ENCODE peak calls at places on chromosomes 5 and 9, in five cellular contexts. Y is epithelial cell of esophagus; O is kidney; G is activated CD8-positive, alpha-beta T cell treated with anti-CD3 and anti-CD28 coated beads for 36 hours; V is PC-3. Q is an unnamed sample.

GRCh38 chr9:121748727-121749546 is 97.5 kb downstream of the DAB2IP start:
- DNase-seq in O (peak; percentile 91), Y (peak; percentile 25), V (no peak), G (peak; percentile 26), Q (no peak)

GRCh38 chr5:488744-489688 is 35.2 kb downstream of the SLC9A3 start:
- DNase-seq in V (no peak), Y (no peak), G (no peak), O (no peak), Q (no peak)

GRCh38 chr5:137278476-137278875 is 220.7 kb downstream of the SPOCK1 start:
- DNase-seq in V (no peak), G (no peak), Y (no peak), O (no peak), Q (no peak)

GRCh38 chr9:105291938-105292337 is 47.5 kb downstream of the SLC44A1 start:
- DNase-seq in G (no peak), V (no peak), Y (no peak), O (no peak), Q (no peak)

GRCh38 chr9:4143951-4144717 is 155.7 kb downstream of the GLIS3 start:
- DNase-seq in V (peak; percentile 76), Y (peak; percentile 77), O (no peak), G (no peak), Q (peak; percentile 45)

GRCh38 chr5:53965459-53965858 is 344.9 kb downstream of the ARL15 start:
- DNase-seq in O (no peak), G (no peak), Y (no peak), V (no peak), Q (peak; percentile 47)

GRCh38 chr9:113985968-113986585 is 92.0 kb downstream of the AMBP start:
- DNase-seq in O (no peak), G (no peak), Y (peak; percentile 11), V (no peak), Q (peak; percentile 12)

GRCh38 chr9:113992994-113993393 is 85.1 kb downstream of the AMBP start:
- DNase-seq in Y (no peak), V (no peak), O (peak; percentile 26), G (no peak), Q (no peak)

GRCh38 chr9:9747787-9748186 is 865.0 kb downstream of the PTPRD start:
- DNase-seq in V (peak; percentile 31), Y (peak; percentile 36), G (no peak), O (no peak), Q (no peak)

GRCh38 chr9:124781967-124782660 is 5.2 kb downstream of the OLFML2A start:
- DNase-seq in Y (no peak), V (no peak), O (no peak), G (no peak), Q (no peak)

GRCh38 chr5:68725905-68726683 is 367.7 kb upstream of the SLC30A5 start:
- DNase-seq in O (no peak), G (no peak), Y (no peak), V (no peak), Q (no peak)

GRCh38 chr5:150918613-150919012 is 13.8 kb upstream of the ZNF300 start:
- DNase-seq in V (no peak), Y (no peak), O (no peak), G (no peak), Q (peak; percentile 85)

GRCh38 chr5:34838785-34839714 is at the start of gene TTC23L:
- DNase-seq in G (peak; percentile 94), O (peak; percentile 98), V (peak; percentile 90), Y (peak; percentile 87), Q (peak; percentile 71)

GRCh38 chr5:149358294-149358651 is 427 bp downstream of the PCYOX1L start:
- DNase-seq in G (peak; percentile 39), O (peak; percentile 80), V (peak; percentile 39), Y (peak; percentile 10), Q (no peak)

GRCh38 chr9:38371495-38371894 is 21.0 kb upstream of the ALDH1B1 start:
- DNase-seq in V (peak; percentile 63), G (peak; percentile 46), O (no peak), Y (peak; percentile 74), Q (peak; percentile 29)

GRCh38 chr9:92666236-92666635 is 3.7 kb downstream of the IPPK start:
- DNase-seq in Y (no peak), G (no peak), O (no peak), V (no peak), Q (no peak)

GRCh38 chr5:34012791-34013190 is 4.9 kb upstream of the AMACR start:
- DNase-seq in G (no peak), O (no peak), Y (no peak), V (no peak), Q (no peak)

GRCh38 chr5:83184534-83184933 is 107.2 kb downstream of the XRCC4 start:
- DNase-seq in O (no peak), Y (no peak), V (no peak), G (no peak), Q (peak; percentile 2)

GRCh38 chr9:23830949-23831730 is 5.1 kb upstream of the ELAVL2 start:
- DNase-seq in V (no peak), G (no peak), O (no peak), Y (no peak), Q (no peak)

GRCh38 chr5:29672678-29673077 is 1520.8 kb upstream of the CDH6 start:
- DNase-seq in Y (no peak), O (no peak), G (no peak), V (peak; percentile 74), Q (no peak)

GRCh38 chr5:41246376-41246775 is 33.0 kb upstream of the C6 start:
- DNase-seq in G (no peak), Y (peak; percentile 92), V (peak; percentile 97), O (no peak), Q (peak; percentile 42)

GRCh38 chr9:128344931-128345605 is 4.7 kb downstream of the SLC27A4 start:
- DNase-seq in G (no peak), V (no peak), Y (no peak), O (no peak), Q (no peak)
- TF ChIP-seq CTCF in G (no peak), V (peak; percentile 18), Y (no peak), O (no peak), Q (no peak)

DNA sequence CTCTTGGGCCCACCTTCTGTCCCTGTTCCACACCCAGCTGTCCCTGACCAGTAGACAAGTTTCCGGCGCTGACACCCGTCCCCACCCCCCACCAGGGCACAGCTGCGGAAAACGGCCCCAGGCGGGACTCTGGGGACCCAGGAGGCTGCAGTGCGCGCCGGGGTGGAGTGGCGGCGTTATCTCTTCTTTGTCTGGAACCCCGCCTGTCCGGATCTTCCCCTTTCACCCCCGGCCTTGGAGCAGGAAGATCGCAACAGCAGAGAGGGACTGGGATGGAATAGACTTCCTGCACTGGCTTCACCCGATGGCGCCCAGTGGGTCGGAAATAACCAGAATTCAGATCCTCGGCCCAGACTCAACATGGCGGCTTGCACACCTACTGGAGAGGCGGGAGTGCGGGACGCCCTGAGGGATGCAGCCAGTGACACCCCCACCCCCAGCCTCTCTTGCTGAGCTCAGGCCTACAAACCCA is 4.7 kb downstream of the PAX5 start:
- DNase-seq in G (no peak), O (no peak), V (no peak), Y (no peak), Q (no peak)
- TF ChIP-seq CTCF in G (no peak), O (no peak), V (no peak), Y (no peak), Q (no peak)

GRCh38 chr5:78056901-78057514 is 237.5 kb downstream of the AP3B1 start:
- DNase-seq in O (no peak), V (peak; percentile 10), Y (no peak), G (no peak), Q (no peak)
- TF ChIP-seq CTCF in O (no peak), V (peak; percentile 39), Y (peak; percentile 5), G (no peak), Q (peak; percentile 48)

GRCh38 chr5:171750316-171750788 is 35.3 kb upstream of the SMIM23 start:
- DNase-seq in V (peak; percentile 42), O (no peak), Y (peak; percentile 10), G (peak; percentile 12), Q (peak; percentile 12)
- TF ChIP-seq CTCF in V (peak; percentile 48), O (no peak), Y (no peak), G (no peak), Q (peak; percentile 32)

GRCh38 chr5:173881811-173882575 is 6.2 kb upstream of the CPEB4 start:
- DNase-seq in V (peak; percentile 88), O (no peak), G (no peak), Y (peak; percentile 62), Q (peak; percentile 28)

GRCh38 chr5:173882632-173883031 is 5.5 kb upstream of the CPEB4 start:
- DNase-seq in O (no peak), G (no peak), Y (peak; percentile 52), V (peak; percentile 86), Q (peak; percentile 23)

GRCh38 chr5:173875189-173875588 is 13.0 kb upstream of the CPEB4 start:
- DNase-seq in V (no peak), G (no peak), Y (no peak), O (no peak), Q (no peak)

GRCh38 chr5:173880306-173880985 is 7.7 kb upstream of the CPEB4 start:
- DNase-seq in G (no peak), V (peak; percentile 46), Y (peak; percentile 19), O (no peak), Q (peak; percentile 91)

GRCh38 chr5:173878224-173878967 is 9.8 kb upstream of the CPEB4 start:
- DNase-seq in O (no peak), G (no peak), V (no peak), Y (no peak), Q (no peak)
- TF ChIP-seq CTCF in O (no peak), G (no peak), V (no peak), Y (no peak), Q (no peak)

GRCh38 chr5:102545175-102545574 is 46.4 kb upstream of the SLCO6A1 start:
- DNase-seq in G (no peak), Y (peak; percentile 12), O (no peak), V (peak; percentile 55), Q (no peak)
- TF ChIP-seq CTCF in G (no peak), Y (peak; percentile 19), O (peak; percentile 28), V (peak; percentile 74), Q (peak; percentile 24)

DNA sequence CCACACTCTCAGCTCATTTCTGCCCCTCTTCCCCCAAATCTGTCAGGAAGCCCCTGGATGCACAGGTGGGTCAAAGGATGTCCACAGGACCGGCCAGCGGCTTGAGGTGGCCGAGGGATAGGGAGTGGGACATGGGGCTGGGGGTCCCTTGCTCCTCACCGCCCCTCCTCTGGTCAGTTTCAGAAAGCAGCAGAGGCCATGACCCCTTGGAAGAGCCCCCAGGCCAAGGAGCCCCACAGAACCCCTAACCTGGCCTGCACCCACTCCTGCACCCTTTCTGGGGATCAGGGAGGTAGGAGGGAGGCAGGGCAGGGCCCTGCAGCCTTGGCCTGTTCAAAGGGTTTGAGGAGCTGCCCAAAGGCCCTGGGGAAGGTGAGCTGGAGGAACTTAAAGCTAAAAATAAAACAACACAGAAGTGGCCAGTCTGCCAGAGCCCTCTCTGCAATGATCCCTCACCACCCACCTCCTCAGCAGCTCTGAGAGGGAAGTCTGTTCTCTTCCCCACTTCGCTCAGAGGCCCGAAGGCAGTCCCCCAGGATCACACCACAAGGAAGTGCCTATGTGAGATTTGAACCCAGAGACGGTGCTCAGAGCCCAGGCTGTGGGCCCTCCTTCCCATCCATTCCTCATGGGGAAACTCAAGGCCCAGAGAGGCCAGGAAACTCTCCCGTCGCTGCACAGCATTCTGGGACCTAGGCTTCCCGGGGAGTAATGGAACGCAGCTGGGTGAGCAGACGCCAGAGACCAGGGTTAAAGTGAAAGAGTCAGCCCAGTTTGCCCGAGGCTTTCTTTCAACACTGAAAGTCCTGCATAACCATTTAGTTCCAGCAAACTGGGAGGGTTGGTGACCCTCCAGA is 918 bp downstream of the ENG start:
- DNase-seq in Y (no peak), G (no peak), O (peak; percentile 69), V (no peak), Q (peak; percentile 29)
- TF ChIP-seq CTCF in Y (no peak), G (no peak), O (no peak), V (no peak), Q (no peak)